ENCODE peak calls at places on chromosomes 7 and 10, in eight cellular contexts. J is right lobe of liver; S is pancreas; M is lung; O is HepG2; V is PC-3; C is Panc1; D is CD8-positive, alpha-beta T cell. T is an unnamed sample.

GRCh38 chr10:88463811-88464210 is 119.3 kb downstream of the RNLS start:
- ATAC-seq in D (no peak), V (no peak), J (no peak), S (peak; percentile 54), M (no peak), O (no peak), C (no peak), T (no peak)

GRCh38 chr7:92064414-92065029 is 69.8 kb downstream of the CYP51A1 start:
- ATAC-seq in J (peak; percentile 79), C (no peak), M (no peak), S (peak; percentile 64), D (no peak), V (peak; percentile 51), O (no peak), T (no peak)

GRCh38 chr10:21327239-21327993 is 198.1 kb downstream of the SKIDA1 start:
- ATAC-seq in C (peak; percentile 36), S (no peak), V (no peak), O (peak; percentile 69), M (no peak), J (no peak), D (no peak), T (no peak)

GRCh38 chr10:17645591-17646345 is 1.8 kb downstream of the STAM start:
- ATAC-seq in O (no peak), M (no peak), J (no peak), C (no peak), S (no peak), D (peak; percentile 2), V (peak; percentile 60), T (no peak)

GRCh38 chr7:119320316-119320715 is 952.7 kb upstream of the KCND2 start:
- ATAC-seq in C (no peak), V (peak; percentile 49), S (no peak), O (no peak), J (no peak), D (no peak), M (no peak), T (no peak)

GRCh38 chr7:95660023-95660434 is 63.7 kb upstream of the PDK4 start:
- ATAC-seq in M (no peak), J (no peak), D (no peak), V (no peak), C (no peak), S (peak; percentile 52), O (no peak), T (peak; percentile 70)

GRCh38 chr7:158432369-158433270 is 155.0 kb downstream of the PTPRN2 start:
- ATAC-seq in M (peak; percentile 68), O (peak; percentile 92), V (peak; percentile 61), J (no peak), S (peak; percentile 70), C (peak; percentile 65), D (no peak), T (peak; percentile 40)

GRCh38 chr10:95814011-95814727 is 58.2 kb downstream of the ENTPD1 start:
- ATAC-seq in O (peak; percentile 54), D (peak; percentile 36), V (no peak), J (peak; percentile 65), S (peak; percentile 69), C (no peak), M (peak; percentile 17), T (peak; percentile 70)

GRCh38 chr10:59177031-59177861 is 803 bp downstream of the PHYHIPL start:
- ATAC-seq in M (no peak), C (no peak), J (peak; percentile 67), S (peak; percentile 70), D (no peak), O (peak; percentile 75), V (peak; percentile 76), T (no peak)

GRCh38 chr10:37563107-37563714 is 294.2 kb downstream of the ZNF248 start:
- ATAC-seq in S (peak; percentile 75), V (no peak), M (no peak), O (no peak), J (no peak), C (no peak), D (no peak), T (no peak)

GRCh38 chr10:95793401-95794045 is 37.6 kb downstream of the ENTPD1 start:
- ATAC-seq in C (no peak), M (peak; percentile 42), D (no peak), V (no peak), S (peak; percentile 82), O (no peak), J (peak; percentile 49), T (no peak)

GRCh38 chr7:137962875-137963507 is 38.9 kb downstream of the CREB3L2 start:
- ATAC-seq in O (no peak), M (no peak), C (no peak), J (no peak), S (peak; percentile 10), D (no peak), V (peak; percentile 47), T (no peak)

GRCh38 chr10:44468965-44469364 is 84.1 kb upstream of the CXCL12 start:
- ATAC-seq in J (no peak), M (no peak), S (no peak), V (no peak), D (no peak), C (no peak), O (no peak), T (no peak)

GRCh38 chr7:127782550-127783266 is 130.7 kb downstream of the SND1 start:
- ATAC-seq in V (no peak), J (peak; percentile 44), S (peak; percentile 63), D (no peak), M (peak; percentile 66), C (no peak), O (no peak), T (no peak)

GRCh38 chr7:90595341-90595800 is 750 bp upstream of the CDK14 start:
- ATAC-seq in D (no peak), S (peak; percentile 14), O (peak; percentile 6), C (peak; percentile 44), M (no peak), J (no peak), V (peak; percentile 40), T (peak; percentile 34)

GRCh38 chr7:108716783-108717182 is 147.1 kb downstream of the DNAJB9 start:
- ATAC-seq in V (peak; percentile 71), D (no peak), O (no peak), S (no peak), M (no peak), J (no peak), C (no peak), T (no peak)

GRCh38 chr10:69888882-69889584 is 87.3 kb downstream of the COL13A1 start:
- ATAC-seq in D (no peak), M (no peak), V (no peak), C (peak; percentile 39), J (no peak), O (no peak), S (no peak), T (no peak)

GRCh38 chr7:155392726-155393570 is 65.0 kb upstream of the EN2 start:
- ATAC-seq in O (no peak), D (no peak), C (peak; percentile 49), S (no peak), J (no peak), V (peak; percentile 65), M (no peak), T (no peak)

GRCh38 chr10:74917481-74918077 is 91.2 kb downstream of the KAT6B start:
- ATAC-seq in V (peak; percentile 63), M (no peak), S (peak; percentile 81), O (peak; percentile 88), D (no peak), C (peak; percentile 78), J (peak; percentile 22), T (no peak)

GRCh38 chr7:87151701-87152111 is 547 bp upstream of the DMTF1 start:
- ATAC-seq in O (peak; percentile 39), S (peak; percentile 48), M (no peak), J (no peak), C (peak; percentile 60), V (peak; percentile 40), D (peak; percentile 39), T (no peak)

DNA sequence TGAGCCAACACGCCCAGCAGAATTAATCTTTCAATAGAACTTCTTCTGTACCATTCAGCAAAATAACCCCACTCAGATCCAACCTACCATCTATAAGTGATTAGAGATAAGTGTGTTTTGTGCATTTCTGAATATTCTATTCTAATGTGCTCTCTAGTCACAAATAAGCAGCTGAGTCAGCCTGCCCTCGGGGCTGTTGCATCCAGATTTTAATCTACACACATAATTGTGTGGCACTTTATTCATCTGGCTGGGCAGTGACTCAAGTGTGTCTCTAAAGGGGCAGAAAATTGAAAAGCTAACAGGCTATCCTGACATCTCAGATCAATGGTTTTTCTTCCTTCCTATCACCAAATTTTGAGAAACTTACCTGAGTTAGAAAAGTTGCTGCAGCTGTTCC is 60.3 kb downstream of the PRR15 start:
- ATAC-seq in M (no peak), D (no peak), C (no peak), V (peak; percentile 11), S (no peak), J (no peak), O (no peak), T (no peak)
- H3K27me3 ChIP-seq in M (no peaks in the 10 kb centered on the region), D (no peaks in the 10 kb centered on the region), C (no peaks in the 10 kb centered on the region), V (no peaks in the 10 kb centered on the region), S (no peaks in the 10 kb centered on the region), J (no peaks in the 10 kb centered on the region), O (no peaks in the 10 kb centered on the region), T (no peaks in the 10 kb centered on the region)

DNA sequence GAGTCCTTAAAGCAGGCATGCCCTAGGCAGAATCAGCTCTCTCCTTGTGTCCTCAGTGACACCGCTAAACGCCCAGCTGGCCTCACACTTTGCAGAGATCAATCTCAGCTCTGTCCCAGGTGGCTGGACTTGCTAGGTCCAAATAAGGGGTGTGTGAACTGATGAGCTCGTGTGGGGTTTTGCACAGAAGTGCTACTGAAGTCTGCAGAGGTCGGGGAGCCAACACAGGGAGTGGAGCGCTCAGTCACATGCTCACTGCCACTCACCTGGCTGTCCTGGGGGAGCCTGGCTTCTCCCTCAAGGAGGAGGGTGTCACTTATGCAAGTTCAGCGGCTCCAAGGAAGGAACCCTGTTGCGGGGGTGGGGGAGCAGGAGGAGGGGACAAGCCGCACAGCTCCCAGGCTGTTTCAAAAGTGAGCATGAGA is 2.0 kb downstream of the ELN start:
- ATAC-seq in J (no peak), V (no peak), S (no peak), C (no peak), D (no peak), M (no peak), O (no peak), T (no peak)
- H3K27me3 ChIP-seq in J (no peaks in the 10 kb centered on the region), V (peaks cover 18% of the 10 kb centered on the region), S (no peaks in the 10 kb centered on the region), C (no peaks in the 10 kb centered on the region), D (no peaks in the 10 kb centered on the region), M (no peaks in the 10 kb centered on the region), O (peaks cover 16% of the 10 kb centered on the region), T (no peaks in the 10 kb centered on the region)

GRCh38 chr7:142083605-142084004 is 27.9 kb upstream of the MGAM2 start:
- ATAC-seq in C (no peak), M (no peak), S (no peak), O (no peak), V (no peak), D (no peak), J (no peak), T (no peak)
- H3K27me3 ChIP-seq in C (no peaks in the 10 kb centered on the region), M (no peaks in the 10 kb centered on the region), S (no peaks in the 10 kb centered on the region), O (no peaks in the 10 kb centered on the region), V (peaks cover 23% of the 10 kb centered on the region), D (no peaks in the 10 kb centered on the region), J (no peaks in the 10 kb centered on the region), T (no peaks in the 10 kb centered on the region)

DNA sequence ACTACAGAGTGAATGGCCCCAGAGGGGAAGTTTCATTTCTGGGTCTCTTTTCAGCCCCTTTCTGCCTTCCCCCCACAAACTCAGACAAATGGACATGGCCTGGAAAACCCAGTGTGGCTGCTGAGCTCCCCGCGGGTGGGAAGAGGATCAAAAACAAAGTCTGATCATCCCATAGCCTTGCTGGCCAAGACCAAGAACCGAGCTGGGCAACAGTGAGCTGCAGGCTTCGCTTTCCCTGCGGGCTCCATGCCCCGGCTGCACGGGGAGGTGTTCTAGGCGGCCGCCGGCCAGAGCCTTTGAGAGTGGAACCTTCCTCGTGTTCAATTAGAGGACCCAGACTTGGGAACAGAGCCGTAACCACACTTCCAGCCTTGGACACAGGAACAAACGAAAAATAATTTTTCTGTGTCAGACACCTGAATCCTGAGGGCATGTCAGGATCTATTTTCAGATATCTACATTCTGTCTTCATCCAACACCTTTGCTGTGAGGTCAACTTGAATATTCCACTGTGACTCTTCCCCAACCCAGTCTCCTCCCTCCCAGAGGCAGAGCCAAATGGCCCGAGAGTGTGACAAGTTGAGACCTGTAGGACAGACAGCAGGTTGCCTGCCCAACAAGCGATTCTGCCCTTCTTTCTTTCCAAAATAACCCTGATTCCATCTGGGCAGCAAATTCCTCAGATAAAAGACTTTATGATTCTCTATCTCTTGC is 26.0 kb downstream of the WDR86 start:
- ATAC-seq in O (no peak), S (no peak), V (no peak), M (no peak), J (no peak), D (no peak), C (no peak), T (no peak)
- H3K27me3 ChIP-seq in O (peaks cover 13% of the 10 kb centered on the region), S (no peaks in the 10 kb centered on the region), V (no peaks in the 10 kb centered on the region), M (no peaks in the 10 kb centered on the region), J (no peaks in the 10 kb centered on the region), D (peaks cover 6% of the 10 kb centered on the region), C (no peaks in the 10 kb centered on the region), T (peaks cover 52% of the 10 kb centered on the region)

T was measured in gastroesophageal sphincter.